ENCODE peak calls at places on chromosome 5, in eight cellular contexts. E, W, S, N, F, V, X and L are unnamed samples.

GRCh38 chr5:173310861-173311515 is 17.2 kb downstream of the STC2 start:
- DNase-seq in E (no peak), W (no peak), S (no peak), N (no peak), F (no peak), V (no peak), X (peak; percentile 65), L (peak; percentile 58)

GRCh38 chr5:140109050-140109817 is 4.7 kb upstream of the PURA start:
- DNase-seq in E (no peak), W (no peak), S (no peak), N (no peak), F (no peak), V (peak; percentile 46), X (no peak), L (no peak)

GRCh38 chr5:138159666-138160065 is 18.8 kb downstream of the BRD8 start:
- DNase-seq in E (no peak), W (no peak), S (no peak), N (no peak), F (no peak), V (no peak), X (no peak), L (no peak)

GRCh38 chr5:16346380-16346779 is 119.2 kb downstream of the ZNF622 start:
- DNase-seq in E (no peak), W (no peak), S (no peak), N (no peak), F (no peak), V (no peak), X (no peak), L (no peak)

GRCh38 chr5:66440202-66440680 is 156.0 kb upstream of the MAST4 start:
- DNase-seq in E (no peak), W (no peak), S (no peak), N (no peak), F (no peak), V (no peak), X (no peak), L (no peak)

GRCh38 chr5:177344891-177345290 is 6.6 kb downstream of the LMAN2 start:
- DNase-seq in E (no peak), W (no peak), S (no peak), N (no peak), F (no peak), V (no peak), X (no peak), L (no peak)

GRCh38 chr5:137072376-137073174 is 426.6 kb downstream of the SPOCK1 start:
- DNase-seq in E (no peak), W (no peak), S (no peak), N (no peak), F (no peak), V (no peak), X (no peak), L (peak; percentile 24)

GRCh38 chr5:89878140-89878570 is 531.4 kb downstream of the CETN3 start:
- DNase-seq in E (no peak), W (no peak), S (no peak), N (no peak), F (no peak), V (peak; percentile 4), X (no peak), L (no peak)

GRCh38 chr5:1792842-1793266 is 6.8 kb downstream of the MRPL36 start:
- DNase-seq in E (no peak), W (peak; percentile 62), S (no peak), N (no peak), F (no peak), V (no peak), X (no peak), L (no peak)

GRCh38 chr5:73417307-73418035 is 31.1 kb downstream of the FOXD1 start:
- DNase-seq in E (no peak), W (no peak), S (no peak), N (no peak), F (no peak), V (no peak), X (no peak), L (no peak)

GRCh38 chr5:33275921-33276705 is 164.7 kb upstream of the TARS1 start:
- DNase-seq in E (no peak), W (no peak), S (no peak), N (no peak), F (no peak), V (no peak), X (no peak), L (no peak)

GRCh38 chr5:74212336-74212735 is 428.2 kb downstream of the ENC1 start:
- DNase-seq in E (peak; percentile 88), W (peak; percentile 11), S (peak; percentile 76), N (no peak), F (no peak), V (peak; percentile 60), X (no peak), L (peak; percentile 25)

GRCh38 chr5:35963381-35963843 is 25.0 kb upstream of the CAPSL start:
- DNase-seq in E (peak; percentile 81), W (peak; percentile 11), S (peak; percentile 69), N (no peak), F (no peak), V (peak; percentile 76), X (no peak), L (no peak)

GRCh38 chr5:40307076-40307475 is 372.6 kb upstream of the PTGER4 start:
- DNase-seq in E (no peak), W (no peak), S (no peak), N (no peak), F (no peak), V (no peak), X (no peak), L (no peak)

GRCh38 chr5:82523633-82524032 is 245.5 kb upstream of the RPS23 start:
- DNase-seq in E (no peak), W (no peak), S (no peak), N (no peak), F (no peak), V (peak; percentile 63), X (no peak), L (no peak)

GRCh38 chr5:6480133-6481051 is 31.7 kb downstream of the UBE2QL1 start:
- DNase-seq in E (peak; percentile 63), W (no peak), S (no peak), N (no peak), F (no peak), V (peak; percentile 40), X (no peak), L (no peak)

GRCh38 chr5:35188041-35188457 is 42.2 kb downstream of the PRLR start:
- DNase-seq in E (peak; percentile 75), W (peak; percentile 26), S (no peak), N (no peak), F (no peak), V (peak; percentile 9), X (no peak), L (peak; percentile 50)

GRCh38 chr5:179229331-179229761 is 115.9 kb downstream of the ADAMTS2 start:
- DNase-seq in E (no peak), W (peak; percentile 5), S (peak; percentile 15), N (no peak), F (no peak), V (no peak), X (no peak), L (no peak)

GRCh38 chr5:134139891-134140469 is 25.5 kb downstream of the TCF7 start:
- DNase-seq in E (peak; percentile 40), W (no peak), S (peak; percentile 16), N (peak; percentile 72), F (no peak), V (no peak), X (no peak), L (peak; percentile 1)

GRCh38 chr5:125276121-125276520 is 529.7 kb upstream of the ZNF608 start:
- DNase-seq in E (no peak), W (no peak), S (no peak), N (no peak), F (no peak), V (no peak), X (no peak), L (no peak)

GRCh38 chr5:54942064-54942778 is 43.2 kb downstream of the ESM1 start:
- DNase-seq in E (no peak), W (no peak), S (no peak), N (no peak), F (no peak), V (no peak), X (no peak), L (no peak)

GRCh38 chr5:150627731-150628545 is 12.5 kb upstream of the SYNPO start:
- DNase-seq in E (no peak), W (no peak), S (no peak), N (no peak), F (no peak), V (no peak), X (no peak), L (no peak)

DNA sequence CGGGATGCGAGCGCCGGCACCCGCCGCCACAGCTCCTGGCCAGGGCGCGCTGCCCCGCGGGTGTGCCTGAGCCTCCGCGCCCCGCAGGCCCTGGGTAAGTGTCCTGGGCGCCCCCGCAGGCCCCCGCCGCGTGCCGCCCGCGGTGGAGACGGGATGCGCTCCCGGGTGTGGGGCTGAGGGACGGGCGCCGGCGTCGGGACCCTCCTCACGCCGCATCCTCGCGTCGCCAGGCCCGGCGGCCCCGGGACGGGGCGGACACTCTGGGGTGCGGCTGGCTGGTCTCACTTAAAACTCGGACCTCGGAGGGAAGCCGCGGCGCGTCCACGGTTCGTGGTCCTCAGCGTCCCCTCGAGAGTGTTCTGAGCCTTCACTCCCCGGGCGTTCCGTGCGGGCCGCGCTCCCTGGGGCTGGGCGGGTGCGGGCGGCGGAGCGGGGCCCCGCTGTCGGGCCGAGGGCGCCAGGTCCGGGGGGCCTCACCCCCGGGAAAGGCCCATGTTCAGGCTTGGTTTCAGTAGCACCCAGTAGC is 275 bp downstream of the AHRR start:
- DNase-seq in E (no peak), W (no peak), S (no peak), N (no peak), F (no peak), V (peak; percentile 14), X (no peak), L (no peak)
- TF ChIP-seq CTCF in E (no peak), W (no peak), S (no peak), N (peak; percentile 23), F (no peak), V (no peak), X (no peak), L (no peak)

GRCh38 chr5:149561848-149562247 is 10.6 kb upstream of the CSNK1A1 start:
- DNase-seq in E (peak; percentile 59), W (no peak), S (peak; percentile 42), N (peak; percentile 84), F (peak; percentile 75), V (peak; percentile 80), X (no peak), L (peak; percentile 17)
- H3K27ac ChIP-seq in E (no peak overlapping the region), W (peak overlapping the region; percentile 79), S (peak overlapping the region; percentile 70), N (peak overlapping the region; percentile 86), F (peak overlapping the region; percentile 91), V (peak overlapping the region; percentile 89), X (no peak overlapping the region), L (no peak overlapping the region)

GRCh38 chr5:129698661-129699060 is 49.2 kb upstream of the MINAR2 start:
- DNase-seq in E (no peak), W (no peak), S (no peak), N (no peak), F (no peak), V (no peak), X (no peak), L (no peak)
- TF ChIP-seq CTCF in E (peak; percentile 57), W (no peak), S (peak; percentile 42), N (no peak), F (no peak), V (peak; percentile 40), X (no peak), L (no peak)

DNA sequence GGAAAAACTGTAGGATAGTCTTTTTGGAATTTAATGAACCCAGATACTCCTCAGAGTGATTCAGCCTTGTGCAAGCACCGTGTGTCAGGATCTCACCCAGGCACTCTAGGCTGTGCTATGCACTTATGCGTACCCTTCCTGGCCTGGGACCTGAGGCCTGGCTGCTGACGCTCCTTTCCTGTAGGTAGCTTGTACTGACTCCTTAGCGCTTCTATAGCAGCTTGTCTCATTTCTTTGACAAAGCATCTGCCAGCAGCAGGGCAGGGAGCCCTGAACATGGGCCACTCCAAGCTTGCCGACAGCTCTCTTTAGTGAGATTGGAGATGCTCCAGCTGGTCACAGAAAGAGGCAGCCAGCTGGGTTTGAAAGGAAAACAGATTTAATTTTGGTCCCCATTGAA is 147.3 kb downstream of the SGCD start:
- DNase-seq in E (no peak), W (no peak), S (no peak), N (no peak), F (no peak), V (peak; percentile 19), X (peak; percentile 27), L (no peak)
- H3K27ac ChIP-seq in E (no peak overlapping the region), W (peak overlapping the region; percentile 31), S (no peak overlapping the region), N (peak overlapping the region; percentile 62), F (peak overlapping the region; percentile 81), V (no peak overlapping the region), X (no peak overlapping the region), L (no peak overlapping the region)